ENCODE peak calls at places on chromosomes 7 and 10, in seven cellular contexts. J is K562, E is H1, S is HCT116, K is SK-N-SH, T is HepG2, G is GM12878. U is an unnamed sample.

GRCh38 chr10:8129438-8129837 is 75.0 kb downstream of the GATA3 start:
- DNase-seq in J (no peak), E (no peak), S (no peak), K (no peak), T (no peak), G (no peak), U (no peak)

GRCh38 chr10:92822060-92822634 is 26.2 kb upstream of the EXOC6 start:
- DNase-seq in J (peak), E (peak), S (no peak), K (no peak), T (peak), G (no peak), U (no peak)

GRCh38 chr7:94357076-94357475 is 37.6 kb upstream of the COL1A2 start:
- DNase-seq in J (no peak), E (no peak), S (no peak), K (no peak), T (no peak), G (no peak), U (no peak)

GRCh38 chr7:27840314-27840713 is 100.4 kb downstream of the TAX1BP1 start:
- DNase-seq in J (no peak), E (no peak), S (no peak), K (peak), T (no peak), G (no peak), U (no peak)

GRCh38 chr10:21649441-21649872 is 115.4 kb downstream of the MLLT10 start:
- DNase-seq in J (no peak), E (no peak), S (no peak), K (no peak), T (no peak), G (no peak), U (no peak)

GRCh38 chr10:26254616-26255015 is 38.0 kb downstream of the GAD2 start:
- DNase-seq in J (no peak), E (no peak), S (no peak), K (no peak), T (no peak), G (no peak), U (no peak)

GRCh38 chr10:124294811-124295770 is 123.6 kb downstream of the OAT start:
- DNase-seq in J (no peak), E (no peak), S (no peak), K (no peak), T (no peak), G (no peak), U (no peak)

GRCh38 chr10:75086278-75086934 is 25.1 kb upstream of the SAMD8 start:
- DNase-seq in J (no peak), E (no peak), S (no peak), K (no peak), T (no peak), G (no peak), U (no peak)

GRCh38 chr7:108211382-108212201 is 81.4 kb upstream of the LAMB4 start:
- DNase-seq in J (peak), E (no peak), S (peak), K (no peak), T (peak), G (peak), U (no peak)

GRCh38 chr10:70571236-70571635 is 31.3 kb downstream of the PRF1 start:
- DNase-seq in J (no peak), E (no peak), S (no peak), K (no peak), T (no peak), G (no peak), U (no peak)

GRCh38 chr10:7199152-7199760 is 211.6 kb downstream of the SFMBT2 start:
- DNase-seq in J (no peak), E (no peak), S (no peak), K (no peak), T (no peak), G (no peak), U (no peak)

GRCh38 chr7:155809332-155809946 is 2.8 kb downstream of the SHH start:
- DNase-seq in J (no peak), E (no peak), S (no peak), K (no peak), T (no peak), G (no peak), U (no peak)

GRCh38 chr7:103524042-103524907 is 78.3 kb upstream of the SLC26A5 start:
- DNase-seq in J (peak), E (no peak), S (peak), K (peak), T (peak), G (no peak), U (peak)

GRCh38 chr7:105002-105401 is 87.4 kb upstream of the FAM20C start:
- DNase-seq in J (no peak), E (no peak), S (no peak), K (no peak), T (no peak), G (no peak), U (no peak)

GRCh38 chr10:85665078-85665477 is 701.5 kb downstream of the GRID1 start:
- DNase-seq in J (no peak), E (no peak), S (no peak), K (no peak), T (no peak), G (no peak), U (no peak)

GRCh38 chr10:51063659-51064535 is 10.4 kb upstream of the PRKG1 start:
- DNase-seq in J (no peak), E (no peak), S (peak), K (peak), T (peak), G (no peak), U (no peak)

GRCh38 chr7:136234040-136234439 is 256.9 kb upstream of the MTPN start:
- DNase-seq in J (no peak), E (no peak), S (no peak), K (no peak), T (no peak), G (no peak), U (no peak)

GRCh38 chr10:69874464-69874863 is 72.8 kb downstream of the COL13A1 start:
- DNase-seq in J (no peak), E (no peak), S (no peak), K (no peak), T (no peak), G (no peak), U (no peak)

GRCh38 chr7:29723599-29723998 is 82.7 kb upstream of the WIPF3 start:
- DNase-seq in J (no peak), E (no peak), S (peak), K (no peak), T (no peak), G (no peak), U (peak)
- TF ChIP-seq JUND in J (no peak), E (no peak), S (no peak), K (no peak), T (no peak), G (no peak), U (no peak)

GRCh38 chr7:47758546-47758945 is 176.6 kb upstream of the TNS3 start:
- DNase-seq in J (no peak), E (no peak), S (no peak), K (no peak), T (no peak), G (no peak), U (no peak)
- TF ChIP-seq JUND in J (no peak), E (no peak), S (no peak), K (no peak), T (no peak), G (no peak), U (no peak)

GRCh38 chr10:2572611-2573010 is 494.7 kb upstream of the PFKP start:
- DNase-seq in J (no peak), E (no peak), S (no peak), K (no peak), T (no peak), G (no peak), U (no peak)

GRCh38 chr10:2575460-2575859 is 491.9 kb upstream of the PFKP start:
- DNase-seq in J (no peak), E (no peak), S (no peak), K (no peak), T (no peak), G (no peak), U (no peak)

GRCh38 chr10:2576892-2577291 is 490.5 kb upstream of the PFKP start:
- DNase-seq in J (no peak), E (no peak), S (no peak), K (no peak), T (no peak), G (no peak), U (no peak)
- TF ChIP-seq JUND in J (no peak), E (no peak), S (no peak), K (no peak), T (no peak), G (no peak), U (no peak)

GRCh38 chr10:31118561-31118960 is 86.9 kb upstream of the ZNF438 start:
- DNase-seq in J (no peak), E (no peak), S (no peak), K (no peak), T (no peak), G (no peak), U (no peak)
- TF ChIP-seq JUND in J (no peak), E (no peak), S (no peak), K (no peak), T (no peak), G (no peak), U (no peak)

DNA sequence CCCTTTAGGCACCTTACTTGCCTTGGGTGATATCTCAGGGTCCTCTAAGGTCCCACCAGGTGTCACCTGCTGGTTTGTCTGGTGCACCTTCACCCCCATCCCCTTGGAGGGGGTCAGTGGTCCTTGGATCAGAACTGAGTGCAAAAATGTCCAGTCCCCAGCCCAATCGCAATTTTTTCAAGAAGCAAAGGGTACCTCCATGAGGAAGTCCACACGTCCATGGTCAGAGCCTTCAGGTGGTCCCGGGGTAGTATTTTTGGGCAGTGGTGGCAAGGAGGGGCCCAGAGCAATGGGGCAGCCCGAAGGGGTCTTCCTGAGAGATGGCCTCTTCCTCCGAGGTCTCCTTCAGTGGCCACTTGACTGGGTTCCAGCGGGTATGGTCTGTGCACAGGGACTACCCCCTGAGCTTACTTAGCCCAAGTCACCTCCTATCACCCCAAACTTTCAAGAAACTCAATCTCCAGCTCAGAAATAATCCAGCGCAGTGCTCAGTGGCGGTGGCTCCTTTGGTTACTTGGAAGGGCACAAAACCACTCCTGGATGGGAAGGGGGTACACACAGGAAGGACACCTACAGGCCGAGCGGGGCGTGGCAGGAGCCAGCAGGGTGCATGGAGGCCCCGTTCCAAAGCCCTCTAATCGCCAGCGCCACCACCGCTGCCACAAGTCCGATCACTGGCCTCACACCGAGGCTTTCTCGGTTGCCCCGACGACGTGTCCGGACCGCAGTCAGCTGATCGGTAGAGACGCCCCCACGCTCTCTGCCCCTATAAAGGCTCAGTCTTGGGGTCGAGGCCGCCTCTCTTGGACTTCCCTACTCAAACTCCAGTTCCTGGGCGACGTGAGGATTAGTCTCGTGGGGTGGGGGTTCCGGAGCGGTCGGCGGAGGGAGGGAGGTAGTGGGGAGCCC is 4.5 kb downstream of the SAP25 start:
- DNase-seq in J (peak), E (peak), S (no peak), K (peak), T (peak), G (no peak), U (no peak)
- TF ChIP-seq JUND in J (no peak), E (no peak), S (no peak), K (no peak), T (no peak), G (no peak), U (no peak)

GRCh38 chr7:32500922-32501341 is 5.6 kb downstream of the AVL9 start:
- DNase-seq in J (no peak), E (no peak), S (no peak), K (no peak), T (no peak), G (no peak), U (no peak)
- TF ChIP-seq JUND in J (peak), E (no peak), S (peak), K (peak), T (no peak), G (no peak), U (no peak)

DNA sequence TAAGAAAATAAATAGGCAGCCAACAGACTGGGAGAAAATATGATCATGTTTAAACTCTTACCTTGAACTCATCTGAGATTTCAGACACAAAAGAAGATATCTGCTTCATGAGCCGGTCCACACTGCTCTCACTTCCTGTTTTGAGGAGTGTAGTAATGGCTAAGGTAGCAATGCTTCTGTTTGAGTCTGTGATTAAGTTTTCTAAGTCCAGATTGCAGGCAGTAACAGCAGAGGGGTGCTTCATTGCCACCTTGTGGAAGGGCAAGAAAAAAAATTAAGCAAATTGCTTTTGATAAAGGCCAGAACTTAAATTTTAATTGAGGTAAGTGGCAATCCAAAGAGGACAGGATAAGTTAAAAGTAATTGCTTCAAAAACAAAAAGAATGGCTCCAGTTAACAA is 69.1 kb downstream of the MEST start:
- DNase-seq in J (no peak), E (no peak), S (peak), K (no peak), T (peak), G (peak), U (peak)
- TF ChIP-seq JUND in J (no peak), E (no peak), S (no peak), K (no peak), T (no peak), G (no peak), U (no peak)

GRCh38 chr10:5622586-5622985 is 43.8 kb downstream of the ASB13 start:
- DNase-seq in J (no peak), E (no peak), S (no peak), K (no peak), T (no peak), G (no peak), U (no peak)

GRCh38 chr10:5620966-5621365 is 45.4 kb downstream of the ASB13 start:
- DNase-seq in J (no peak), E (no peak), S (no peak), K (no peak), T (no peak), G (no peak), U (no peak)

GRCh38 chr10:5620223-5620721 is 46.1 kb downstream of the ASB13 start:
- DNase-seq in J (no peak), E (no peak), S (no peak), K (no peak), T (no peak), G (no peak), U (no peak)

GRCh38 chr10:5623081-5623748 is 43.2 kb downstream of the ASB13 start:
- DNase-seq in J (peak), E (peak), S (peak), K (peak), T (peak), G (peak), U (peak)

GRCh38 chr10:5622186-5622585 is 44.2 kb downstream of the ASB13 start:
- DNase-seq in J (no peak), E (no peak), S (no peak), K (no peak), T (no peak), G (no peak), U (no peak)
- TF ChIP-seq JUND in J (no peak), E (no peak), S (no peak), K (no peak), T (no peak), G (no peak), U (no peak)

GRCh38 chr7:45149606-45150005 is 8.0 kb upstream of the RAMP3 start:
- DNase-seq in J (no peak), E (no peak), S (no peak), K (peak), T (no peak), G (no peak), U (no peak)
- TF ChIP-seq JUND in J (no peak), E (no peak), S (no peak), K (no peak), T (no peak), G (no peak), U (no peak)

GRCh38 chr7:58087536-58088190 is 637.7 kb downstream of the ZNF716 start:
- DNase-seq in J (no peak), E (no peak), S (no peak), K (peak), T (no peak), G (no peak), U (no peak)

GRCh38 chr7:58086871-58087535 is 637.0 kb downstream of the ZNF716 start:
- DNase-seq in J (no peak), E (no peak), S (no peak), K (peak), T (no peak), G (no peak), U (no peak)

DNA sequence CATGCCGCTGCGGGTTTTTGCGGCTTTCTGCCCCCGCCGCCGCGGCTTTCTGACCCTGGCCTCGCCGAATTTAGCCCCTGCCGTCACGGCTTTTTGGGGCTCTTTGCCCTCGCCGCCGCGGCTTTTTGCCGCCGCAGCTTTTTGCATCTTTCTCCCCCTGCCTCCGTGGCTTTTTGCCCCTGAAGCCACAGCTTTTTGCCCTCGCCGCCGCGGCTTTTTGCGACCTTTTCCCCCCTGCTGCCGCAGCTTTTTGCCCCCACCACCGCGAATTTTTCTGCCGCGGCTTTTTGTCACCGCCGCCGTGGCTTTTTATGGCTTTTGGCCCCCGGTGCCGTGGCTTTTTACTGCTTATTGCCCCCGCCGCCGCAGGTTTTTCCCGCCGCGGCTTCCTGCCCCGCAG is 636.5 kb downstream of the ZNF716 start:
- DNase-seq in J (no peak), E (no peak), S (no peak), K (no peak), T (no peak), G (no peak), U (no peak)
- TF ChIP-seq JUND in J (no peak), E (no peak), S (no peak), K (no peak), T (no peak), G (no peak), U (no peak)

U was measured in T47D.